ENCODE peak calls at places on chromosomes 3 and 15, in six cellular contexts. V is brain microvascular endothelial cell; O is pancreas; D is CD8-positive, alpha-beta T cell; H is ovary; R is mesenchymal stem cell. E is an unnamed sample.

GRCh38 chr15:61034793-61035710 is 194.1 kb downstream of the RORA start:
- DNase-seq in O (no peak), V (peak; percentile 33), H (no peak), D (no peak), R (no peak), E (no peak)

GRCh38 chr15:90597477-90598052 is 67.8 kb downstream of the CRTC3 start:
- DNase-seq in D (no peak), V (no peak), O (no peak), R (no peak), H (no peak), E (no peak)

GRCh38 chr15:76576526-76577279 is 240.1 kb downstream of the ISL2 start:
- DNase-seq in O (no peak), D (no peak), H (peak; percentile 64), V (peak; percentile 44), R (peak; percentile 44), E (peak; percentile 4)

GRCh38 chr15:25802285-25802830 is 60.8 kb downstream of the ATP10A start:
- DNase-seq in H (no peak), D (no peak), V (no peak), O (no peak), R (no peak), E (no peak)

GRCh38 chr15:73442436-73442835 is 528 bp upstream of the REC114 start:
- DNase-seq in H (no peak), R (no peak), O (no peak), D (no peak), V (no peak), E (no peak)

GRCh38 chr15:47517737-47518136 is 199.6 kb upstream of the SEMA6D start:
- DNase-seq in H (peak; percentile 26), R (peak; percentile 74), O (no peak), V (peak; percentile 43), D (no peak), E (no peak)

GRCh38 chr15:85646538-85647091 is 148.1 kb downstream of the KLHL25 start:
- DNase-seq in O (no peak), V (peak; percentile 56), R (peak; percentile 91), D (peak; percentile 19), H (no peak), E (no peak)

GRCh38 chr15:93770788-93771187 is 460.6 kb upstream of the MCTP2 start:
- DNase-seq in V (no peak), H (no peak), R (no peak), D (no peak), O (no peak), E (no peak)

GRCh38 chr15:100570282-100570681 is 31.7 kb downstream of the LINS1 start:
- DNase-seq in D (no peak), R (no peak), O (no peak), H (no peak), V (no peak), E (no peak)

GRCh38 chr3:106510206-106510605 is 641.4 kb upstream of the CBLB start:
- DNase-seq in H (peak; percentile 41), V (peak; percentile 19), O (no peak), D (no peak), R (peak; percentile 2), E (no peak)

GRCh38 chr3:112778298-112779008 is 68.2 kb downstream of the CD200R1L start:
- DNase-seq in D (no peak), H (no peak), O (no peak), V (peak; percentile 79), R (peak; percentile 47), E (no peak)

GRCh38 chr3:21226086-21226485 is 524.9 kb downstream of the ZNF385D start:
- DNase-seq in V (no peak), R (no peak), O (peak; percentile 34), H (no peak), D (no peak), E (no peak)

GRCh38 chr15:76359152-76359551 is 22.6 kb downstream of the ISL2 start:
- DNase-seq in O (no peak), D (no peak), R (no peak), H (no peak), V (no peak), E (no peak)

GRCh38 chr15:38438031-38438986 is 15.6 kb upstream of the FAM98B start:
- DNase-seq in D (no peak), V (no peak), H (no peak), R (peak; percentile 30), O (no peak), E (no peak)

GRCh38 chr15:29115093-29115991 is 154.3 kb downstream of the NSMCE3 start:
- DNase-seq in D (no peak), V (peak; percentile 16), R (peak; percentile 26), O (peak; percentile 54), H (no peak), E (no peak)

GRCh38 chr3:24502690-24503089 is 8.0 kb upstream of the THRB start:
- DNase-seq in R (peak; percentile 58), D (no peak), H (no peak), O (no peak), V (peak; percentile 53), E (no peak)

GRCh38 chr15:78334845-78335244 is 5.3 kb upstream of the CRABP1 start:
- DNase-seq in H (no peak), R (no peak), V (no peak), D (no peak), O (no peak), E (no peak)

GRCh38 chr3:9247361-9248231 is 1.9 kb downstream of the SRGAP3 start:
- DNase-seq in O (no peak), H (no peak), R (no peak), D (no peak), V (no peak), E (no peak)

GRCh38 chr3:62119139-62119538 is 254.2 kb downstream of the FEZF2 start:
- DNase-seq in D (no peak), O (no peak), H (no peak), V (no peak), R (no peak), E (no peak)

GRCh38 chr3:31377045-31377642 is 155.6 kb upstream of the STT3B start:
- DNase-seq in H (no peak), V (peak; percentile 85), D (no peak), O (no peak), R (peak; percentile 36), E (no peak)

GRCh38 chr15:35519536-35520149 is 26.3 kb downstream of the DPH6 start:
- DNase-seq in H (no peak), O (no peak), R (peak; percentile 74), V (peak; percentile 31), D (no peak), E (no peak)

GRCh38 chr15:47388299-47388698 is 329.0 kb upstream of the SEMA6D start:
- DNase-seq in H (no peak), R (no peak), O (no peak), V (no peak), D (no peak), E (no peak)

GRCh38 chr3:187130346-187131066 is 8.8 kb downstream of the RPL39L start:
- DNase-seq in D (peak; percentile 21), R (peak; percentile 74), O (no peak), V (peak; percentile 69), H (no peak), E (no peak)

GRCh38 chr15:25245801-25246622 is 192.8 kb downstream of the UBE3A start:
- DNase-seq in O (peak; percentile 30), R (no peak), D (no peak), H (no peak), V (no peak), E (no peak)

GRCh38 chr3:154327871-154328270 is 3.6 kb upstream of the DHX36 start:
- DNase-seq in V (no peak), D (no peak), R (no peak), O (no peak), H (no peak), E (no peak)

DNA sequence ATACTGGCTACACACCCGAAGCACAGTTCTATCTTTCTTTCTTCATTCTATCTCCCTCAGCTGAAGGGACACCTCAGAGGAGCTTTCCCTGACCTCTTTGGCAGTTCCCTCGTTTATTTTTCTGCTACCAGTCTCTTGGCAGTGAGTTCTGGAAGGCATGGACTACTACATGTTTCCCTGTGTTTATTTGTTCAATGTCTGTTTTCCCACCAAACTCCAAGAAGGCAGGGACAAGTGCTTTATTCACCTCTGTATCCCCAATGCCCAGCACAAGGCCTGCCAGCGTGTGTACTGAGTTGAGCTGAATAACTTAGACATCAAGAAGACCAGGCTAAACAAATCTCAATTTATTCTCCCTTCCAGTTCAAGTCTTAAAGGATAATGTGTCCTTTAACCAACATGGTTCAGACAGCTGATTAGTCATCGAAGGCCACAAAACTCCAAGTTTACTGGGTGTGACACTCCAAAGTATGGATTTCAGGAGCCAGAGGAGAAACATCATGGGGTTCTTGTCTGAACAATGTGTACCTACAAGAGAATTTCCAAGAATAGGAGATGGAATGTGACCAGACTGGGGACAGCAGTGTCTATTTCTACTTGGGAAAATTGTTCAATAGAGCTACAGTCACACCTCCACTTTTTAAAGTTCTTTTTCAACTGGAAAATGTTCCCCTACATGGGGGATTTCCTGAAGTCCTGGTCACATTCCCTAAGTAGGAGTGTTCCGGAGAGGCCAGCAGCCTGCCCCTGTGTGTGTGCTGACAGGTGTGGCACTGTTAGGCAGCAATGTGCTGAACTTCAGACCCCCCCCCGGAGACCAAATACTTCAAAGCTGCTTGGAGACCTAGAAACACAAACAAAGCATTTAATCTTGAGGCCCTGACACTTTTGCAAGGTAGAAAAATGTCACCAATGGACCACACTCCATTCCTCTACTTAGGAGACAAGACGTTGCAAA is 259.9 kb upstream of the CTNNB1 start:
- DNase-seq in O (peak; percentile 34), V (no peak), R (peak; percentile 8), D (no peak), H (no peak), E (no peak)
- H3K27ac ChIP-seq in O (peak overlapping the region; percentile 66), V (no peak overlapping the region), R (no peak overlapping the region), D (no peak overlapping the region), H (no peak overlapping the region), E (no peak overlapping the region)

GRCh38 chr15:43515731-43516130 is 1.7 kb upstream of the MAP1A start:
- DNase-seq in H (no peak), R (no peak), D (no peak), O (no peak), V (no peak), E (no peak)
- H3K27ac ChIP-seq in H (peak overlapping the region; percentile 72), R (no peak overlapping the region), D (no peak overlapping the region), O (no peak overlapping the region), V (no peak overlapping the region), E (peak overlapping the region; percentile 90)

DNA sequence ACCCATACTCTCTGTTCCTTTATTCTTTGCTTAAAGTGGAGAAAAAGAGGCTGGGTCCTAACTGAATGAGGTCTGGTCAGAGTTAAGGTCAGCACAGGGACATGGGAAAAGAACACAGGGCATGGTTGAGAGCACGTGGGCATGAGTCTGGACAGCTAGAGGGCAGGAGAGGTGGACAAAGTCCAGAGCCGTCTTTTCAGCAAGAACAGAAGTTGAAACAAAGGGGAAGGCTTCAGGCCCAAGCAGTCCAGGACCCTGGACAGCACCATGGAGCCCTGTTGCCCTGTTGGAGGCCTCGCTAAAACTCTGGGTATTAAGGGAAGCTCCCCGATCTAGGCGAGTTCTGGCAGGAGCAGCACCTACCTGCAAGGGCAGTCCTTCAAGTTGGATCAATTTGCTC is 50.7 kb downstream of the XYLB start:
- DNase-seq in R (peak; percentile 40), H (no peak), D (no peak), V (peak; percentile 20), O (no peak), E (no peak)
- H3K27ac ChIP-seq in R (no peak overlapping the region), H (no peak overlapping the region), D (no peak overlapping the region), V (no peak overlapping the region), O (no peak overlapping the region), E (no peak overlapping the region)

DNA sequence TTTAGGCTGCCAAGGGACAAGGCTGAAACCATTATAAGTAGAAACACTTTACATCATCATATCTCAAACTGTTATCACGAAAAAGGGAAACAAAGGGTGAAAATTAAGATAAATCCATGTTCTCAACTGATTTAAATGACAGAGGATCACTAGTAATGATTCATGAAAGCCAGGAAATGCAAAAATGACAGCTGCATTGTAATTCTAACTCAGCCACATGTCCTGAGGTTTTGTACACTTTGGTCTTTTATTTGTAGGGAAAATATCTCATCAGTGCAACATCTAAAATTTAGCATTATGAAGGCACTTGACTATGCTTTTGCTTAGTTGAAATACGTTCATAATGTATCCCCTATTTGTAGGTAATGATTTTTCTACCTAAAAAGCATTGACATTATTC is 379.7 kb downstream of the TIGIT start:
- DNase-seq in O (no peak), D (no peak), H (no peak), R (no peak), V (no peak), E (no peak)
- H3K27ac ChIP-seq in O (no peak overlapping the region), D (no peak overlapping the region), H (no peak overlapping the region), R (no peak overlapping the region), V (no peak overlapping the region), E (no peak overlapping the region)